ENCODE peak calls at places on chromosomes 11 and 22, in ten cellular contexts. M is AG09319, Q is fibroblast of pulmonary artery, Z is esophagus squamous epithelium, C is uterus, O is IMR-90, H is A549, T is heart right ventricle, R is ovary, I is GM10248. F is an unnamed sample.
A peak's percentile ranks its signal among the peaks of the same experiment; 100 is the strongest.

GRCh38 chr22:48713266-48714205 is 1114.1 kb downstream of the BRD1 start:
- DNase-seq in M (no peak), Q (no peak), Z (no peak), C (no peak), O (no peak), H (no peak), T (no peak), R (no peak), I (no peak), F (no peak)

GRCh38 chr11:8092587-8093424 is 11.8 kb downstream of the TUB start:
- DNase-seq in M (peak; percentile 25), Q (peak; percentile 72), Z (no peak), C (peak; percentile 77), O (peak; percentile 66), H (peak; percentile 66), T (peak; percentile 77), R (peak; percentile 73), I (peak; percentile 82), F (peak; percentile 26)

GRCh38 chr11:67434395-67434881 is 3.0 kb downstream of the PTPRCAP start:
- DNase-seq in M (no peak), Q (no peak), Z (no peak), C (no peak), O (no peak), H (no peak), T (no peak), R (no peak), I (no peak), F (no peak)

GRCh38 chr22:50184541-50185383 is 951 bp upstream of the TRABD start:
- DNase-seq in M (no peak), Q (no peak), Z (no peak), C (no peak), O (no peak), H (no peak), T (no peak), R (peak; percentile 64), I (no peak), F (no peak)

GRCh38 chr22:46077669-46078099 is 72.6 kb upstream of the PPARA start:
- DNase-seq in M (no peak), Q (no peak), Z (no peak), C (peak; percentile 54), O (no peak), H (no peak), T (no peak), R (no peak), I (no peak), F (no peak)

GRCh38 chr11:35344990-35345655 is 74.2 kb downstream of the SLC1A2 start:
- DNase-seq in M (no peak), Q (no peak), Z (no peak), C (no peak), O (no peak), H (no peak), T (no peak), R (no peak), I (peak; percentile 22), F (peak; percentile 31)

GRCh38 chr11:58805065-58805464 is 39.4 kb downstream of the GLYATL2 start:
- DNase-seq in M (no peak), Q (no peak), Z (no peak), C (no peak), O (peak; percentile 31), H (no peak), T (no peak), R (no peak), I (no peak), F (no peak)

GRCh38 chr11:3341298-3341697 is 37.6 kb downstream of the ZNF195 start:
- DNase-seq in M (no peak), Q (peak; percentile 20), Z (no peak), C (no peak), O (no peak), H (no peak), T (no peak), R (peak; percentile 37), I (peak; percentile 55), F (no peak)

GRCh38 chr11:75422248-75423231 is 10.5 kb downstream of the KLHL35 start:
- DNase-seq in M (no peak), Q (no peak), Z (no peak), C (no peak), O (peak; percentile 20), H (peak; percentile 93), T (no peak), R (no peak), I (no peak), F (no peak)

GRCh38 chr11:10648896-10649295 is 44.7 kb downstream of the IRAG1 start:
- DNase-seq in M (no peak), Q (no peak), Z (no peak), C (no peak), O (no peak), H (no peak), T (no peak), R (no peak), I (no peak), F (no peak)

GRCh38 chr11:35158371-35159081 is 19.6 kb downstream of the CD44 start:
- DNase-seq in M (peak; percentile 69), Q (peak; percentile 62), Z (no peak), C (peak; percentile 49), O (no peak), H (no peak), T (peak; percentile 44), R (peak; percentile 26), I (no peak), F (no peak)

GRCh38 chr11:112113539-112114457 is 27.1 kb downstream of the SDHD start:
- DNase-seq in M (peak; percentile 24), Q (peak; percentile 76), Z (no peak), C (no peak), O (peak; percentile 69), H (peak; percentile 64), T (no peak), R (no peak), I (peak; percentile 61), F (peak; percentile 13)

GRCh38 chr11:62974848-62975522 is 9.8 kb downstream of the SLC22A6 start:
- DNase-seq in M (no peak), Q (peak; percentile 3), Z (no peak), C (no peak), O (no peak), H (peak; percentile 38), T (peak; percentile 55), R (no peak), I (no peak), F (no peak)
- TF ChIP-seq CTCF in M (peak; percentile 16), Q (peak; percentile 33), Z (peak; percentile 57), C (no peak), O (peak; percentile 8), H (peak; percentile 47), T (peak; percentile 64), R (no peak), I (peak; percentile 15), F (peak; percentile 62)

DNA sequence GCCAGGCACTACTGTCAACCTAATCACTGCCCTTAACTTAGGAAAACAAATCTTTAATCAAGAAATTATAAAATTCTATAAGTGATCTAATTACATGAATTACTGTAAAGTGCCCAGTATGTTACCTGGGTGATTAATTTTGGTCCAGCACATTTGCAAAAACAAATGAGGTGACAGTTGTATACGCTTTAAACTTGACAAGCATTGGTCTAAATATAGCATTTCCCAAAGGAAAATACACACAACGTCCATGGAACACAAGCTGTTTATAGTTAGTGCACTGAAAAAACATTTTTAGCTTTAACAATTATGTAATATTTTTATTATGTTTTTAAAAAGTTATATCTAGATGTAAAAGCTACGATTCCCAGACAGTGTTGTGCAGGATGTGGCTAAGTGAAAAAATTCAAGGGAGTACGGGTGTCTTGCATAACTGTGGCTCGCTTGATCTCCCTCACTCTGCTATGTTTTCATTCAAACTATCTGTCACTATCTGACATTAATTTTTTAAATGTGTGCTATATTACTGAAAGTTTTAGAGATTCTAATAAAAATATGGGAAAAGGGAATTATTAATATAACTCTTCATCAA is 38.8 kb downstream of the PGR start:
- DNase-seq in M (no peak), Q (peak; percentile 14), Z (no peak), C (no peak), O (no peak), H (no peak), T (no peak), R (no peak), I (no peak), F (no peak)
- TF ChIP-seq CTCF in M (no peak), Q (no peak), Z (no peak), C (no peak), O (no peak), H (no peak), T (no peak), R (no peak), I (no peak), F (no peak)

DNA sequence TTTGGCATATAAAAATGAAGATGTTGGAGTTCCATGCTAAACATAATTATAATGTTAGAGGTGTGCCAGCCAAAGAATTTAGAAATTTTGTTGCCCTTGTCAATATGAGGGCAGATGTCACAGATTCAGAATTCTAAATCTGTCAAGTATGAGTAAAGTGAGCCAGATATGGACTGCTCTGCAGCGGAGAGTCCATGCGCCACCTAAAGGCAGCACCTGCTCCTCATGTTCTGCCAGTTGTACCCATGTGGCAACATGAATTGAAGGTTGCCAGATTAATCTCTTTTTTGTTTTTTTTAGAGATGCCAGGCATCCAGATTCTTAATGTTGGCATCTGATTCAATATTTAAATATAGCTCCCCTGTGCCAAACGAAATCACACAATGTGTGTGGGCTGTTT is 678.6 kb upstream of the ANO5 start:
- DNase-seq in M (no peak), Q (no peak), Z (no peak), C (no peak), O (no peak), H (peak; percentile 37), T (no peak), R (no peak), I (no peak), F (no peak)
- TF ChIP-seq CTCF in M (no peak), Q (no peak), Z (peak; percentile 60), C (no peak), O (no peak), H (peak; percentile 44), T (peak; percentile 36), R (no peak), I (peak; percentile 7), F (peak; percentile 4)

GRCh38 chr11:117128289-117128688 is 15.8 kb upstream of the PAFAH1B2 start:
- DNase-seq in M (no peak), Q (no peak), Z (no peak), C (no peak), O (no peak), H (no peak), T (no peak), R (no peak), I (no peak), F (no peak)

GRCh38 chr11:117126223-117126965 is 17.7 kb upstream of the PAFAH1B2 start:
- DNase-seq in M (no peak), Q (no peak), Z (no peak), C (no peak), O (no peak), H (no peak), T (no peak), R (no peak), I (no peak), F (no peak)

GRCh38 chr11:117127164-117127563 is 16.9 kb upstream of the PAFAH1B2 start:
- DNase-seq in M (no peak), Q (no peak), Z (no peak), C (no peak), O (no peak), H (no peak), T (no peak), R (no peak), I (no peak), F (no peak)

GRCh38 chr11:117134431-117134830 is 9.7 kb upstream of the PAFAH1B2 start:
- DNase-seq in M (no peak), Q (no peak), Z (no peak), C (no peak), O (no peak), H (no peak), T (no peak), R (no peak), I (no peak), F (no peak)

DNA sequence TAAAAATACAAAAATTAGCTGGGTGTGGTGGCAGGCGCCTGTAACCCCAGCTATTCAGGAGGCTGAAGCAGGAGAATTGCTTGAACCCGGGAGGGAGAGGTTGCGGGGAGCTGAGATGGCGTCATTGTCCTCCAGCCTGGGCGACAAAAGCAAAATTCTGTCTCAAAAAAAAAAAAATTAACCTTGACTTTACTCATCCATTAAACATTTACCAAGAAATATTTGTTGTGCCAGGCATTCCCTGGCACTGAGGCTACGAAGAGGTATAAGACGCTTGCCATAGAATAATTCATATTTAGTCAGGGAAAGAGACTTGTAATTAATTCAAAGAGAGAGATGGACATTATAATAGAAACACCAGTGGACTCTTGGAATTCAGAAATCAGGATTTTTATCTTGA is 13.2 kb upstream of the PAFAH1B2 start:
- DNase-seq in M (no peak), Q (no peak), Z (no peak), C (no peak), O (no peak), H (peak; percentile 29), T (no peak), R (no peak), I (no peak), F (no peak)
- TF ChIP-seq CTCF in M (no peak), Q (no peak), Z (no peak), C (no peak), O (no peak), H (no peak), T (no peak), R (no peak), I (no peak), F (no peak)